ENCODE peak calls at places on chromosomes 5 and 9, in five cellular contexts. One of them, this sample, is unnamed.
A peak's percentile ranks its signal among the peaks of the same experiment; 100 is the strongest.

GRCh38 chr5:125012727-125013451 is 266.4 kb upstream of the ZNF608 start:
- DNase-seq in adrenal gland: no peak
- DNase-seq in K562: no peak
- DNase-seq in uterus: no peak
- DNase-seq in tibial nerve: no peak
- DNase-seq in this sample: peak; percentile 62

GRCh38 chr9:92668746-92669526 is 995 bp downstream of the IPPK start:
- DNase-seq in adrenal gland: peak; percentile 73
- DNase-seq in K562: peak; percentile 80
- DNase-seq in uterus: no peak
- DNase-seq in tibial nerve: no peak
- DNase-seq in this sample: peak; percentile 25

GRCh38 chr5:3197237-3197636 is 398.4 kb upstream of the IRX1 start:
- DNase-seq in adrenal gland: no peak
- DNase-seq in K562: no peak
- DNase-seq in uterus: no peak
- DNase-seq in tibial nerve: no peak
- DNase-seq in this sample: no peak

GRCh38 chr5:116738270-116738947 is 163.8 kb upstream of the SEMA6A start:
- DNase-seq in adrenal gland: no peak
- DNase-seq in K562: no peak
- DNase-seq in uterus: peak; percentile 28
- DNase-seq in tibial nerve: no peak
- DNase-seq in this sample: no peak

GRCh38 chr9:131096490-131097258 is at the start of gene AIF1L:
- DNase-seq in adrenal gland: no peak
- DNase-seq in K562: peak; percentile 88
- DNase-seq in uterus: no peak
- DNase-seq in tibial nerve: no peak
- DNase-seq in this sample: peak; percentile 29

GRCh38 chr5:37532976-37533740 is 154.0 kb downstream of the WDR70 start:
- DNase-seq in adrenal gland: no peak
- DNase-seq in K562: no peak
- DNase-seq in uterus: no peak
- DNase-seq in tibial nerve: no peak
- DNase-seq in this sample: no peak

GRCh38 chr9:126883636-126884035 is 23.2 kb downstream of the ZBTB34 start:
- DNase-seq in adrenal gland: no peak
- DNase-seq in K562: peak; percentile 28
- DNase-seq in uterus: no peak
- DNase-seq in tibial nerve: no peak
- DNase-seq in this sample: no peak

GRCh38 chr5:178199581-178200434 is 4.5 kb upstream of the HNRNPAB start:
- DNase-seq in adrenal gland: no peak
- DNase-seq in K562: no peak
- DNase-seq in uterus: no peak
- DNase-seq in tibial nerve: no peak
- DNase-seq in this sample: no peak

GRCh38 chr9:114089206-114089840 is 9.8 kb downstream of the KIF12 start:
- DNase-seq in adrenal gland: no peak
- DNase-seq in K562: no peak
- DNase-seq in uterus: no peak
- DNase-seq in tibial nerve: no peak
- DNase-seq in this sample: no peak

GRCh38 chr5:145887976-145888574 is 15.3 kb upstream of the GRXCR2 start:
- DNase-seq in adrenal gland: peak; percentile 42
- DNase-seq in K562: peak; percentile 46
- DNase-seq in uterus: no peak
- DNase-seq in tibial nerve: peak; percentile 12
- DNase-seq in this sample: peak; percentile 67

GRCh38 chr5:145889611-145890010 is 16.8 kb upstream of the GRXCR2 start:
- DNase-seq in adrenal gland: no peak
- DNase-seq in K562: no peak
- DNase-seq in uterus: no peak
- DNase-seq in tibial nerve: no peak
- DNase-seq in this sample: no peak

GRCh38 chr5:145887217-145887616 is 14.4 kb upstream of the GRXCR2 start:
- DNase-seq in adrenal gland: no peak
- DNase-seq in K562: peak; percentile 31
- DNase-seq in uterus: no peak
- DNase-seq in tibial nerve: no peak
- DNase-seq in this sample: no peak
- TF ChIP-seq CTCF in adrenal gland: no peak
- TF ChIP-seq CTCF in K562: peak; percentile 31
- TF ChIP-seq CTCF in uterus: no peak
- TF ChIP-seq CTCF in tibial nerve: no peak
- TF ChIP-seq CTCF in this sample: peak; percentile 6

DNA sequence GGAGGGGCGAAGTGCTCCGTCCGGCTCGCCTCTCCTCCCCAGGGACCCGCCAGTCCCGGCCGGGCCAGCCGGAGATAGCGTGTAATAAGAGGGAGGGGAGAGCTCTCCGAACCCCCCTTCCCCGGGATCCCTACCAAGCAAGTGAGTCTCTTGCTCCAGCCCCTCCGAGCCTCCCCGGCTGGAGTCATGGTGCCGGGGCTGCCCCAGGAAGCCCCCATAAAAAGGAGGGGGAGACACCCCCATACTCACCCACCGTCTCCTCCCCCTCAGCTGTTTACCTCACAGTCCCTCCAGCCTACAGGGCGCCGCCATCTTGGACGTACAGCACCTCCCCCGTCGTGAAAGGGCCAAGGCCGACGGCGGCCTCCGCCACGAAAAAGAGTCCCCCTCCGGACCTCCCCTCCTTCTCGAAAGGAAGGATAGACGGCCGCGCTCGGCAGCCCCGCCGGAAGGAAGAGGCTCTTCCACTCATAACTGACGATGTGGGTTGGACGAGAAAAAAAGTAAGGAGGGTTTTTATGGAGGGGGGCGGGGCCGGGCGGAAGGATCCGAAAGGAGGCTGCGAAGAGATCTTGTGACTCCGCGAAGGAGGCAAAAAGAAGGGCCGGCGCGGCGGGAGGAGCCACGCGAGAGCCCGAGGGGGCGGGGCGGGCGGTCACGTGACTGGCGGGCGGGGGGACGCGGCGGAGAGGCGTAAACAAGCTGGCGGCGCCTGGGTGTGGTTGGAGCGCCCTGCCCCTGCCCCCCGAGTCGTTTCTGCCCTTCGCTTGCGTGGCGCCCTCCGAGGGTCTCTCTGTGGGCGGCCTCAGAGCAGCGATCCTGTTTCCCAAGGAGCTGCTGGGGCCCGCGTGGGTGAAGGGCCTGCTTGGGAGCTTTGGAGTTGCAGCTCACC is at the start of gene TSC1:
- DNase-seq in adrenal gland: peak; percentile 98
- DNase-seq in K562: peak; percentile 95
- DNase-seq in uterus: peak; percentile 97
- DNase-seq in tibial nerve: peak; percentile 93
- DNase-seq in this sample: peak; percentile 97
- TF ChIP-seq POLR2A in adrenal gland: peak; percentile 58
- TF ChIP-seq POLR2A in K562: peak; percentile 86
- TF ChIP-seq POLR2A in uterus: peak; percentile 73
- TF ChIP-seq POLR2A in tibial nerve: peak; percentile 52
- TF ChIP-seq POLR2A in this sample: peak; percentile 32

GRCh38 chr5:139849942-139850341 is 54.3 kb downstream of the PSD2 start:
- DNase-seq in adrenal gland: no peak
- DNase-seq in K562: no peak
- DNase-seq in uterus: no peak
- DNase-seq in tibial nerve: no peak
- DNase-seq in this sample: no peak
- H3K27me3 ChIP-seq in adrenal gland: no peaks in the 10 kb centered on the region
- H3K27me3 ChIP-seq in K562: peaks cover 71% of the 10 kb centered on the region
- H3K27me3 ChIP-seq in uterus: no peaks in the 10 kb centered on the region
- H3K27me3 ChIP-seq in tibial nerve: peaks cover 11% of the 10 kb centered on the region
- H3K27me3 ChIP-seq in this sample: no peaks in the 10 kb centered on the region

DNA sequence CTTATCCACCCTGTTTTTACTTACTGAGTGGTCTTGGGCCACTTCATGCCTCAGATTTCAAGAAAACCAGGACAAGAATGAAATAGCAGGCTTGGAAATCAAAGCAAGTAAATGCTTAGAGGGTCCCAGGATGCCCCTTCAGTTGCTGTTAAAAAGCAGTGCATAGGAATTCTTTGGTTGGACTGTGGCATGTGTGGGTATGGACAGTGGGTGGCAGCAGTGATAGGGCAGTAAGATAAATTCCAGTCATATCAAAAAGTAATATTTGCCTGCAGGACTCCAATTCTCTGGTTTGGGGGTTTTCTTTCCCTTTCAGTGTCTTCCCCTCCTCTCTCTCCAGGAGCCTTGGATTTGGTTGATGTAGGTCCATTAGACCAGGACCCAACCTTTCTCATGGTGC is 306.7 kb upstream of the CLINT1 start:
- DNase-seq in adrenal gland: no peak
- DNase-seq in K562: no peak
- DNase-seq in uterus: no peak
- DNase-seq in tibial nerve: no peak
- DNase-seq in this sample: no peak
- TF ChIP-seq CTCF in adrenal gland: no peak
- TF ChIP-seq CTCF in K562: no peak
- TF ChIP-seq CTCF in uterus: no peak
- TF ChIP-seq CTCF in tibial nerve: no peak
- TF ChIP-seq CTCF in this sample: no peak

GRCh38 chr9:111052831-111053230 is 14.6 kb upstream of the LPAR1 start:
- DNase-seq in adrenal gland: no peak
- DNase-seq in K562: no peak
- DNase-seq in uterus: no peak
- DNase-seq in tibial nerve: no peak
- DNase-seq in this sample: no peak
- TF ChIP-seq POLR2A in adrenal gland: no peak
- TF ChIP-seq POLR2A in K562: no peak
- TF ChIP-seq POLR2A in uterus: no peak
- TF ChIP-seq POLR2A in tibial nerve: no peak
- TF ChIP-seq POLR2A in this sample: no peak

DNA sequence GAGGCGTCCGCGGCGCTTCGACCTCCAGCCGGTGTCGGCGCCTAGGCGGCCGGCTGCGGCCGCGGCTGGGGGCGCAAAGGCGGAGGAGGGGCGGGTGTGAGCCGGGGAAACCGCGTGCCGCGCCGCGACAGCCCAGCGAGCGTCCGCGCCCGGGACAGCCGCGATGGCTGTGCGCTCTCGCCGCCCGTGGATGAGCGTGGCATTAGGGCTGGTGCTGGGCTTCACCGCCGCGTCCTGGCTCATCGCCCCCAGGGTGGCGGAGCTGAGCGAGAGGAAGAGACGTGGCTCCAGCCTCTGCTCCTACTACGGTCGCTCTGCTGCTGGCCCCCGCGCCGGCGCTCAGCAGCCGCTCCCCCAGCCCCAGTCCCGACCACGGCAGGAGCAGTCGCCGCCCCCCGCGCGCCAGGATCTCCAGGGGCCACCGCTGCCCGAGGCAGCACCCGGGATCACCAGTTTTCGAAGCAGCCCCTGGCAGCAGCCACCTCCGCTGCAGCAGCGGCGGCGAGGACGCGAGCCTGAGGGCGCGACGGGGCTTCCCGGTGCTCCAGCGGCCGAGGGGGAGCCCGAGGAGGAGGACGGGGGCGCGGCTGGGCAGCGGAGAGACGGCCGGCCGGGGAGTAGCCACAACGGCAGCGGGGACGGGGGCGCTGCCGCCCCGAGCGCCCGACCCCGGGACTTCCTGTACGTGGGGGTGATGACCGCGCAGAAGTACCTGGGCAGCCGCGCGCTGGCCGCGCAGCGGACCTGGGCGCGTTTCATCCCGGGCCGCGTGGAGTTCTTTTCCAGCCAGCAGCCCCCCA is 602 bp downstream of the CHSY3 start:
- DNase-seq in adrenal gland: peak; percentile 25
- DNase-seq in K562: no peak
- DNase-seq in uterus: peak; percentile 14
- DNase-seq in tibial nerve: no peak
- DNase-seq in this sample: peak; percentile 28
- H3K27me3 ChIP-seq in adrenal gland: no peaks in the 10 kb centered on the region
- H3K27me3 ChIP-seq in K562: no peaks in the 10 kb centered on the region
- H3K27me3 ChIP-seq in uterus: no peaks in the 10 kb centered on the region
- H3K27me3 ChIP-seq in tibial nerve: no peaks in the 10 kb centered on the region
- H3K27me3 ChIP-seq in this sample: no peaks in the 10 kb centered on the region

GRCh38 chr5:175873090-175873454 is 1.7 kb downstream of the CPLX2 start:
- DNase-seq in adrenal gland: no peak
- DNase-seq in K562: peak; percentile 30
- DNase-seq in uterus: no peak
- DNase-seq in tibial nerve: no peak
- DNase-seq in this sample: no peak
- TF ChIP-seq CTCF in adrenal gland: no peak
- TF ChIP-seq CTCF in K562: peak; percentile 46
- TF ChIP-seq CTCF in uterus: no peak
- TF ChIP-seq CTCF in tibial nerve: no peak
- TF ChIP-seq CTCF in this sample: no peak

DNA sequence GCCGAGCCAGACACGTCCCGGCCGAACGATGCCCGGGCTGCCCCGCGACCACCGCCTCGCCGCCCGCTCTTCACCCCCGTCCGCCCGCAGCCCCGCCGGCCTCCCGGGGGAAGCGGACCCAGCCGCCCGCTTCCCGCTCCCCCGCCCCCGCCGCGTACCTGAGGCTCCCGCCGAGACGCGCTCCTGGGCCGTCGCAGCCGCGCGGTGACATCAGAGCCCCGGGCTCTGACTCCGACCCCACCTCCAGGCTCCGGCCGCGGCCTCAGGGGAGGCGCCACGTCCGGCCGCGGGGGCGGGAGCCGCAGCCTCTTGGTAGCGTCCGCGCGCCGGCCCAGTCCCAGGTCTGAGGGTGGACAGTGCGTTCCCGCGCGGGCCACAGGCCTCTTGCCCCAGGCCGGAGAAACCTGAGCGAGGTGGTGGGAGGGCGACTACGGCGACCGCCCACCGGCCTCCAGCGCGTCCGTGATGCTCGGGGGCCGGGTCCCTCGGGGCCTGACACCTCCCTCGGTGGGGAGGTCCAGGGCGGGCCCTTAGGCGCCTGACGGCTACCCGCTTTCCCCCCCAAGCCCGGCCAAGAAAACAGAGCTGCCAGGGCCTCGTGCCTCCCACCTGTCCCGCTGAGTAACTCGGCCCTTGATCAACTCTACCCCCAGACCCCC is at the start of gene SHROOM1:
- DNase-seq in adrenal gland: peak; percentile 49
- DNase-seq in K562: peak; percentile 91
- DNase-seq in uterus: peak; percentile 59
- DNase-seq in tibial nerve: no peak
- DNase-seq in this sample: peak; percentile 79
- TF ChIP-seq POLR2A in adrenal gland: no peak
- TF ChIP-seq POLR2A in K562: peak; percentile 85
- TF ChIP-seq POLR2A in uterus: peak; percentile 51
- TF ChIP-seq POLR2A in tibial nerve: no peak
- TF ChIP-seq POLR2A in this sample: peak; percentile 72

GRCh38 chr5:175868996-175869638 is 2.3 kb upstream of the CPLX2 start:
- DNase-seq in adrenal gland: no peak
- DNase-seq in K562: no peak
- DNase-seq in uterus: no peak
- DNase-seq in tibial nerve: no peak
- DNase-seq in this sample: no peak
- H3K27me3 ChIP-seq in adrenal gland: peaks cover 21% of the 10 kb centered on the region
- H3K27me3 ChIP-seq in K562: peaks cover 3% of the 10 kb centered on the region
- H3K27me3 ChIP-seq in uterus: peaks cover 22% of the 10 kb centered on the region
- H3K27me3 ChIP-seq in tibial nerve: peaks cover 51% of the 10 kb centered on the region
- H3K27me3 ChIP-seq in this sample: peaks cover 22% of the 10 kb centered on the region